ENCODE peak calls at places on chromosomes 16 and 17, in eight cellular contexts. One of them, this sample, is unnamed.

GRCh38 chr17:77746901-77747620 is 211.4 kb upstream of the TNRC6C start:
- DNase-seq in heart right ventricle: no peak
- DNase-seq in NCI-H2081: no peak
- DNase-seq in SK-N-DZ: no peak
- DNase-seq in EL: no peak
- DNase-seq in HTR-8/SVneo: no peak
- DNase-seq in EH: no peak
- DNase-seq in HuH-7: no peak
- DNase-seq in this sample: peak

GRCh38 chr16:85652431-85653221 is 36.1 kb downstream of the GINS2 start:
- DNase-seq in heart right ventricle: peak
- DNase-seq in NCI-H2081: peak
- DNase-seq in SK-N-DZ: peak
- DNase-seq in EL: peak
- DNase-seq in HTR-8/SVneo: no peak
- DNase-seq in EH: peak
- DNase-seq in HuH-7: peak
- DNase-seq in this sample: peak

GRCh38 chr16:80710918-80711317 is 93.5 kb downstream of the CDYL2 start:
- DNase-seq in heart right ventricle: no peak
- DNase-seq in NCI-H2081: no peak
- DNase-seq in SK-N-DZ: no peak
- DNase-seq in EL: no peak
- DNase-seq in HTR-8/SVneo: no peak
- DNase-seq in EH: no peak
- DNase-seq in HuH-7: no peak
- DNase-seq in this sample: no peak

GRCh38 chr16:3168706-3169105 is 19.3 kb upstream of the OR1F1 start:
- DNase-seq in heart right ventricle: no peak
- DNase-seq in NCI-H2081: no peak
- DNase-seq in SK-N-DZ: no peak
- DNase-seq in EL: no peak
- DNase-seq in HTR-8/SVneo: no peak
- DNase-seq in EH: no peak
- DNase-seq in HuH-7: no peak
- DNase-seq in this sample: no peak

GRCh38 chr17:27578718-27579085 is 52.3 kb upstream of the LGALS9 start:
- DNase-seq in heart right ventricle: no peak
- DNase-seq in NCI-H2081: no peak
- DNase-seq in SK-N-DZ: no peak
- DNase-seq in EL: peak
- DNase-seq in HTR-8/SVneo: no peak
- DNase-seq in EH: no peak
- DNase-seq in HuH-7: no peak
- DNase-seq in this sample: no peak

GRCh38 chr17:73533801-73534574 is 110.3 kb downstream of the SDK2 start:
- DNase-seq in heart right ventricle: no peak
- DNase-seq in NCI-H2081: no peak
- DNase-seq in SK-N-DZ: no peak
- DNase-seq in EL: no peak
- DNase-seq in HTR-8/SVneo: no peak
- DNase-seq in EH: no peak
- DNase-seq in HuH-7: no peak
- DNase-seq in this sample: peak

GRCh38 chr16:78775161-78775561 is 675.7 kb downstream of the WWOX start:
- DNase-seq in heart right ventricle: no peak
- DNase-seq in NCI-H2081: no peak
- DNase-seq in SK-N-DZ: no peak
- DNase-seq in EL: no peak
- DNase-seq in HTR-8/SVneo: no peak
- DNase-seq in EH: no peak
- DNase-seq in HuH-7: no peak
- DNase-seq in this sample: no peak

GRCh38 chr17:28499366-28499668 is 6.8 kb upstream of the FOXN1 start:
- DNase-seq in heart right ventricle: no peak
- DNase-seq in NCI-H2081: no peak
- DNase-seq in SK-N-DZ: no peak
- DNase-seq in EL: no peak
- DNase-seq in HTR-8/SVneo: no peak
- DNase-seq in EH: no peak
- DNase-seq in HuH-7: no peak
- DNase-seq in this sample: no peak

GRCh38 chr16:87832759-87833502 is 36.4 kb downstream of the SLC7A5 start:
- DNase-seq in heart right ventricle: no peak
- DNase-seq in NCI-H2081: no peak
- DNase-seq in SK-N-DZ: no peak
- DNase-seq in EL: no peak
- DNase-seq in HTR-8/SVneo: no peak
- DNase-seq in EH: no peak
- DNase-seq in HuH-7: no peak
- DNase-seq in this sample: no peak

GRCh38 chr16:72850863-72851262 is 197.1 kb downstream of the ZFHX3 start:
- DNase-seq in heart right ventricle: no peak
- DNase-seq in NCI-H2081: no peak
- DNase-seq in SK-N-DZ: no peak
- DNase-seq in EL: peak
- DNase-seq in HTR-8/SVneo: no peak
- DNase-seq in EH: peak
- DNase-seq in HuH-7: no peak
- DNase-seq in this sample: no peak

GRCh38 chr17:44607836-44608690 is 48.2 kb upstream of the MEIOC start:
- DNase-seq in heart right ventricle: no peak
- DNase-seq in NCI-H2081: peak
- DNase-seq in SK-N-DZ: peak
- DNase-seq in EL: peak
- DNase-seq in HTR-8/SVneo: no peak
- DNase-seq in EH: peak
- DNase-seq in HuH-7: no peak
- DNase-seq in this sample: peak

GRCh38 chr16:3118204-3118790 is 5.9 kb downstream of the ZNF205 start:
- DNase-seq in heart right ventricle: no peak
- DNase-seq in NCI-H2081: no peak
- DNase-seq in SK-N-DZ: no peak
- DNase-seq in EL: no peak
- DNase-seq in HTR-8/SVneo: no peak
- DNase-seq in EH: no peak
- DNase-seq in HuH-7: no peak
- DNase-seq in this sample: no peak

GRCh38 chr17:39461911-39462641 is 790 bp downstream of the CDK12 start:
- DNase-seq in heart right ventricle: peak
- DNase-seq in NCI-H2081: no peak
- DNase-seq in SK-N-DZ: peak
- DNase-seq in EL: no peak
- DNase-seq in HTR-8/SVneo: peak
- DNase-seq in EH: peak
- DNase-seq in HuH-7: peak
- DNase-seq in this sample: peak

GRCh38 chr17:42472709-42473521 is 14.2 kb downstream of the ATP6V0A1 start:
- DNase-seq in heart right ventricle: no peak
- DNase-seq in NCI-H2081: no peak
- DNase-seq in SK-N-DZ: no peak
- DNase-seq in EL: peak
- DNase-seq in HTR-8/SVneo: no peak
- DNase-seq in EH: peak
- DNase-seq in HuH-7: no peak
- DNase-seq in this sample: no peak

GRCh38 chr16:22050963-22051362 is 41.4 kb upstream of the VWA3A start:
- DNase-seq in heart right ventricle: no peak
- DNase-seq in NCI-H2081: no peak
- DNase-seq in SK-N-DZ: no peak
- DNase-seq in EL: no peak
- DNase-seq in HTR-8/SVneo: no peak
- DNase-seq in EH: no peak
- DNase-seq in HuH-7: no peak
- DNase-seq in this sample: no peak

GRCh38 chr17:13410874-13411273 is 190.9 kb downstream of the HS3ST3A1 start:
- DNase-seq in heart right ventricle: no peak
- DNase-seq in NCI-H2081: no peak
- DNase-seq in SK-N-DZ: no peak
- DNase-seq in EL: no peak
- DNase-seq in HTR-8/SVneo: no peak
- DNase-seq in EH: peak
- DNase-seq in HuH-7: no peak
- DNase-seq in this sample: no peak

GRCh38 chr17:35284955-35285354 is 42.1 kb downstream of the SLFN5 start:
- DNase-seq in heart right ventricle: no peak
- DNase-seq in NCI-H2081: no peak
- DNase-seq in SK-N-DZ: no peak
- DNase-seq in EL: no peak
- DNase-seq in HTR-8/SVneo: no peak
- DNase-seq in EH: no peak
- DNase-seq in HuH-7: no peak
- DNase-seq in this sample: no peak

GRCh38 chr17:10127819-10128375 is 70.5 kb downstream of the GAS7 start:
- DNase-seq in heart right ventricle: peak
- DNase-seq in NCI-H2081: no peak
- DNase-seq in SK-N-DZ: no peak
- DNase-seq in EL: peak
- DNase-seq in HTR-8/SVneo: peak
- DNase-seq in EH: peak
- DNase-seq in HuH-7: no peak
- DNase-seq in this sample: peak

GRCh38 chr17:51000835-51001638 is 119.6 kb downstream of the SPAG9 start:
- DNase-seq in heart right ventricle: no peak
- DNase-seq in NCI-H2081: peak
- DNase-seq in SK-N-DZ: peak
- DNase-seq in EL: peak
- DNase-seq in HTR-8/SVneo: peak
- DNase-seq in EH: peak
- DNase-seq in HuH-7: peak
- DNase-seq in this sample: peak

GRCh38 chr16:85582177-85582888 is 30.8 kb upstream of the GSE1 start:
- DNase-seq in heart right ventricle: no peak
- DNase-seq in NCI-H2081: no peak
- DNase-seq in SK-N-DZ: no peak
- DNase-seq in EL: no peak
- DNase-seq in HTR-8/SVneo: no peak
- DNase-seq in EH: no peak
- DNase-seq in HuH-7: no peak
- DNase-seq in this sample: peak

GRCh38 chr17:47978324-47978723 is 7.4 kb downstream of the CDK5RAP3 start:
- DNase-seq in heart right ventricle: peak
- DNase-seq in NCI-H2081: peak
- DNase-seq in SK-N-DZ: peak
- DNase-seq in EL: peak
- DNase-seq in HTR-8/SVneo: peak
- DNase-seq in EH: peak
- DNase-seq in HuH-7: peak
- DNase-seq in this sample: peak

GRCh38 chr17:39674179-39674578 is 5.9 kb downstream of the PNMT start:
- DNase-seq in heart right ventricle: no peak
- DNase-seq in NCI-H2081: no peak
- DNase-seq in SK-N-DZ: no peak
- DNase-seq in EL: no peak
- DNase-seq in HTR-8/SVneo: no peak
- DNase-seq in EH: no peak
- DNase-seq in HuH-7: no peak
- DNase-seq in this sample: no peak

GRCh38 chr17:51423421-51424160 is 163.2 kb downstream of the UTP18 start:
- DNase-seq in heart right ventricle: no peak
- DNase-seq in NCI-H2081: no peak
- DNase-seq in SK-N-DZ: no peak
- DNase-seq in EL: no peak
- DNase-seq in HTR-8/SVneo: no peak
- DNase-seq in EH: no peak
- DNase-seq in HuH-7: no peak
- DNase-seq in this sample: no peak

GRCh38 chr16:27221576-27222498 is 18.5 kb downstream of the KDM8 start:
- DNase-seq in heart right ventricle: peak
- DNase-seq in NCI-H2081: no peak
- DNase-seq in SK-N-DZ: no peak
- DNase-seq in EL: peak
- DNase-seq in HTR-8/SVneo: no peak
- DNase-seq in EH: peak
- DNase-seq in HuH-7: no peak
- DNase-seq in this sample: no peak

GRCh38 chr16:22614271-22614947 is 103.7 kb downstream of the NPIPB5 start:
- DNase-seq in heart right ventricle: no peak
- DNase-seq in NCI-H2081: no peak
- DNase-seq in SK-N-DZ: no peak
- DNase-seq in EL: no peak
- DNase-seq in HTR-8/SVneo: no peak
- DNase-seq in EH: peak
- DNase-seq in HuH-7: no peak
- DNase-seq in this sample: no peak

GRCh38 chr17:69059458-69060205 is 1.1 kb downstream of the ABCA9 start:
- DNase-seq in heart right ventricle: no peak
- DNase-seq in NCI-H2081: no peak
- DNase-seq in SK-N-DZ: no peak
- DNase-seq in EL: no peak
- DNase-seq in HTR-8/SVneo: no peak
- DNase-seq in EH: no peak
- DNase-seq in HuH-7: no peak
- DNase-seq in this sample: no peak

GRCh38 chr17:17921192-17922082 is 50.8 kb downstream of the TOM1L2 start:
- DNase-seq in heart right ventricle: no peak
- DNase-seq in NCI-H2081: no peak
- DNase-seq in SK-N-DZ: no peak
- DNase-seq in EL: peak
- DNase-seq in HTR-8/SVneo: peak
- DNase-seq in EH: peak
- DNase-seq in HuH-7: no peak
- DNase-seq in this sample: peak